ENCODE peak calls at places on chromosome 9, in nine cellular contexts. C, E, X, Y, G, O, N, F and I are unnamed samples.

GRCh38 chr9:22682536-22683392 is 236.1 kb downstream of the DMRTA1 start:
- DNase-seq in C (no peak), E (no peak), X (no peak), Y (no peak), G (no peak), O (no peak), N (no peak), F (no peak), I (no peak)

GRCh38 chr9:37405764-37406380 is 16.6 kb upstream of the GRHPR start:
- DNase-seq in C (no peak), E (no peak), X (no peak), Y (no peak), G (no peak), O (no peak), N (no peak), F (no peak), I (no peak)

GRCh38 chr9:34377402-34377741 is 674 bp upstream of the MYORG start:
- DNase-seq in C (no peak), E (no peak), X (peak), Y (no peak), G (no peak), O (no peak), N (peak), F (peak), I (no peak)

GRCh38 chr9:137128158-137129088 is 10.5 kb upstream of the GRIN1 start:
- DNase-seq in C (peak), E (no peak), X (no peak), Y (no peak), G (peak), O (no peak), N (no peak), F (peak), I (no peak)

GRCh38 chr9:16203735-16204573 is 651.1 kb downstream of the CCDC171 start:
- DNase-seq in C (no peak), E (no peak), X (no peak), Y (no peak), G (no peak), O (no peak), N (no peak), F (no peak), I (no peak)

GRCh38 chr9:114156311-114156657 is 947 bp downstream of the COL27A1 start:
- DNase-seq in C (no peak), E (no peak), X (peak), Y (no peak), G (no peak), O (no peak), N (no peak), F (no peak), I (no peak)

GRCh38 chr9:113524460-113524859 is 60.9 kb downstream of the RGS3 start:
- DNase-seq in C (no peak), E (no peak), X (no peak), Y (no peak), G (no peak), O (no peak), N (no peak), F (no peak), I (no peak)

GRCh38 chr9:135402739-135403695 is 76.6 kb upstream of the PPP1R26 start:
- DNase-seq in C (no peak), E (no peak), X (peak), Y (no peak), G (peak), O (no peak), N (no peak), F (peak), I (no peak)

GRCh38 chr9:95724253-95724991 is 151.1 kb upstream of the ERCC6L2 start:
- DNase-seq in C (peak), E (peak), X (no peak), Y (no peak), G (no peak), O (no peak), N (peak), F (no peak), I (peak)

GRCh38 chr9:130072515-130073235 is 19.0 kb downstream of the GPR107 start:
- DNase-seq in C (no peak), E (no peak), X (no peak), Y (peak), G (no peak), O (no peak), N (peak), F (no peak), I (no peak)

GRCh38 chr9:125272697-125273096 is 11.1 kb downstream of the GAPVD1 start:
- DNase-seq in C (no peak), E (no peak), X (no peak), Y (no peak), G (no peak), O (no peak), N (no peak), F (no peak), I (no peak)

GRCh38 chr9:130020618-130021017 is 22.4 kb downstream of the FNBP1 start:
- DNase-seq in C (no peak), E (no peak), X (no peak), Y (no peak), G (no peak), O (no peak), N (no peak), F (no peak), I (no peak)

GRCh38 chr9:109320338-109320733 is 523 bp downstream of the EPB41L4B start:
- DNase-seq in C (no peak), E (no peak), X (peak), Y (no peak), G (peak), O (no peak), N (peak), F (peak), I (no peak)

GRCh38 chr9:32572900-32573523 is at the start of gene NDUFB6:
- DNase-seq in C (peak), E (peak), X (peak), Y (peak), G (peak), O (peak), N (peak), F (peak), I (peak)

GRCh38 chr9:27110181-27110580 is 1.2 kb downstream of the TEK start:
- DNase-seq in C (no peak), E (no peak), X (no peak), Y (no peak), G (no peak), O (no peak), N (no peak), F (no peak), I (no peak)